ENCODE peak calls at places on chromosome 6, in seven cellular contexts. F is stimulated activated CD4-positive, alpha-beta T cell treated with anti-CD3 and anti-CD28 coated beads, Interleukin-1b, Interleukin-23, amount 100 ng/mL, for 1 hour; Q is NCI-H187; D is mesenteric fat pad; S is Right ventricle myocardium superior; X is EL; J is activated T-cell treated with anti-CD3 and anti-CD28 coated beads, Interleukin-2, amount 50 U/mL, for 24 hours. W is an unnamed sample.

GRCh38 chr6:119604124-119604523 is 254.6 kb upstream of the MAN1A1 start:
- DNase-seq in D (no peak), X (no peak), S (no peak), J (no peak), Q (no peak), F (no peak), W (no peak)

GRCh38 chr6:137995371-137995770 is 111.8 kb downstream of the PERP start:
- DNase-seq in J (no peak), D (no peak), X (peak), F (no peak), S (no peak), Q (no peak), W (no peak)

GRCh38 chr6:112432853-112433252 is 85.7 kb downstream of the RFPL4B start:
- DNase-seq in J (no peak), X (peak), F (no peak), D (no peak), Q (no peak), S (no peak), W (no peak)

GRCh38 chr6:53428886-53429285 is 80.1 kb upstream of the ELOVL5 start:
- DNase-seq in X (no peak), J (no peak), S (no peak), Q (no peak), F (no peak), D (no peak), W (no peak)

GRCh38 chr6:158764188-158764849 is 54.8 kb downstream of the EZR start:
- DNase-seq in Q (no peak), F (no peak), X (no peak), J (no peak), D (no peak), S (no peak), W (no peak)

GRCh38 chr6:36545767-36546663 is 1.3 kb downstream of the STK38 start:
- DNase-seq in D (no peak), F (no peak), Q (no peak), X (peak), S (no peak), J (peak), W (no peak)

GRCh38 chr6:46925563-46926253 is 4.0 kb upstream of the ADGRF5 start:
- DNase-seq in X (peak), S (peak), Q (no peak), J (no peak), D (no peak), F (no peak), W (no peak)

GRCh38 chr6:126947070-126947469 is 171.4 kb upstream of the RSPO3 start:
- DNase-seq in Q (no peak), F (no peak), J (no peak), D (no peak), X (no peak), S (no peak), W (no peak)

GRCh38 chr6:150025201-150025917 is at the start of gene RAET1L:
- DNase-seq in F (no peak), Q (no peak), J (peak), X (peak), S (peak), D (peak), W (no peak)